ENCODE peak calls at places on chromosomes 4 and X, in nine cellular contexts. C, U, G, Y, B, V, F, Z and S are unnamed samples.

GRCh38 chr4:154622598-154622997 is 10.1 kb upstream of the FGG start:
- DNase-seq in F (peak; percentile 82), U (no peak), Y (no peak), C (peak; percentile 55), B (no peak), Z (peak; percentile 76), V (peak; percentile 64), G (peak; percentile 36), S (peak; percentile 14)

GRCh38 chr4:121551271-121551670 is 145.5 kb downstream of the ANXA5 start:
- DNase-seq in C (no peak), F (no peak), Y (no peak), Z (no peak), U (no peak), V (peak; percentile 10), B (no peak), G (peak; percentile 55), S (no peak)

GRCh38 chr4:137892134-137892533 is 350.0 kb downstream of the SLC7A11 start:
- DNase-seq in B (no peak), U (no peak), Z (peak; percentile 55), C (no peak), G (peak; percentile 65), V (peak; percentile 63), Y (no peak), F (no peak), S (no peak)

GRCh38 chr4:110508827-110509446 is 33.0 kb downstream of the ENPEP start:
- DNase-seq in Y (no peak), Z (peak; percentile 48), G (peak; percentile 8), B (no peak), C (no peak), F (peak; percentile 61), V (peak; percentile 72), U (no peak), S (no peak)

GRCh38 chr4:93066746-93067145 is 761.8 kb upstream of the ATOH1 start:
- DNase-seq in G (peak; percentile 32), Z (peak; percentile 32), C (no peak), V (no peak), U (no peak), F (no peak), B (no peak), Y (no peak), S (no peak)

GRCh38 chrX:129647588-129648410 is 7.0 kb downstream of the APLN start:
- DNase-seq in V (no peak), Y (no peak), B (peak; percentile 16), C (no peak), Z (no peak), F (no peak), U (no peak), G (no peak), S (no peak)

GRCh38 chrX:20420058-20420457 is 153.3 kb upstream of the RPS6KA3 start:
- DNase-seq in Y (no peak), C (no peak), B (no peak), Z (no peak), G (no peak), U (no peak), F (no peak), V (no peak), S (no peak)

GRCh38 chr4:57190651-57191481 is 80.7 kb upstream of the IGFBP7 start:
- DNase-seq in C (no peak), U (no peak), Y (peak; percentile 88), V (peak; percentile 26), G (peak; percentile 11), Z (peak; percentile 57), F (peak; percentile 56), B (peak; percentile 84), S (peak; percentile 47)

GRCh38 chr4:27094785-27095184 is 234.1 kb downstream of the STIM2 start:
- DNase-seq in U (no peak), Z (peak; percentile 67), V (no peak), C (no peak), Y (peak; percentile 10), B (no peak), G (no peak), F (no peak), S (no peak)

GRCh38 chr4:26196567-26196966 is 124.2 kb upstream of the RBPJ start:
- DNase-seq in U (no peak), Y (no peak), F (no peak), B (no peak), V (no peak), G (no peak), Z (no peak), C (no peak), S (no peak)

GRCh38 chr4:54668031-54668611 is 10.4 kb downstream of the KIT start:
- DNase-seq in V (no peak), G (no peak), C (no peak), B (no peak), U (no peak), F (no peak), Z (no peak), Y (no peak), S (no peak)

GRCh38 chr4:179605196-179605595 is 2163.0 kb upstream of the AGA start:
- DNase-seq in U (no peak), F (no peak), Y (no peak), V (peak; percentile 10), B (no peak), G (no peak), C (no peak), Z (peak; percentile 9), S (no peak)
- H2AFZ ChIP-seq in U (no peak overlapping the region), F (no peak overlapping the region), Y (no peak overlapping the region), V (no peak overlapping the region), B (no peak overlapping the region), G (no peak overlapping the region), C (no peak overlapping the region), Z (no peak overlapping the region), S (peak overlapping the region; percentile 59)

GRCh38 chr4:139764686-139765085 is 99.1 kb downstream of the MGST2 start:
- DNase-seq in F (no peak), Y (no peak), V (no peak), C (no peak), U (no peak), G (no peak), B (no peak), Z (no peak), S (no peak)

GRCh38 chr4:139764192-139764591 is 98.6 kb downstream of the MGST2 start:
- DNase-seq in B (no peak), G (no peak), U (no peak), Y (no peak), Z (no peak), F (no peak), V (no peak), C (no peak), S (no peak)

GRCh38 chr4:139762715-139763114 is 97.1 kb downstream of the MGST2 start:
- DNase-seq in F (no peak), Z (no peak), B (no peak), C (no peak), V (no peak), G (no peak), U (no peak), Y (no peak), S (no peak)

GRCh38 chr4:139763205-139763604 is 97.6 kb downstream of the MGST2 start:
- DNase-seq in G (no peak), F (no peak), C (no peak), U (no peak), V (no peak), Y (no peak), B (no peak), Z (no peak), S (no peak)

GRCh38 chr4:139763668-139764067 is 98.0 kb downstream of the MGST2 start:
- DNase-seq in F (peak; percentile 32), V (no peak), Y (no peak), B (no peak), G (no peak), C (no peak), U (no peak), Z (no peak), S (no peak)
- H2AFZ ChIP-seq in F (no peak overlapping the region), V (no peak overlapping the region), Y (no peak overlapping the region), B (no peak overlapping the region), G (no peak overlapping the region), C (no peak overlapping the region), U (no peak overlapping the region), Z (no peak overlapping the region), S (no peak overlapping the region)

GRCh38 chrX:681989-682388 is 51.4 kb downstream of the SHOX start:
- DNase-seq in Z (no peak), U (no peak), Y (no peak), F (no peak), V (no peak), C (no peak), B (no peak), G (no peak), S (no peak)

GRCh38 chrX:682892-683291 is 52.3 kb downstream of the SHOX start:
- DNase-seq in U (no peak), F (no peak), V (no peak), C (no peak), Y (no peak), B (no peak), Z (no peak), G (no peak), S (no peak)

GRCh38 chrX:685120-686032 is 54.8 kb downstream of the SHOX start:
- DNase-seq in Z (no peak), V (no peak), F (no peak), U (no peak), G (no peak), B (no peak), C (no peak), Y (no peak), S (no peak)

GRCh38 chrX:680062-680461 is 49.5 kb downstream of the SHOX start:
- DNase-seq in C (no peak), Z (no peak), U (no peak), F (no peak), Y (no peak), V (no peak), G (no peak), B (no peak), S (no peak)

DNA sequence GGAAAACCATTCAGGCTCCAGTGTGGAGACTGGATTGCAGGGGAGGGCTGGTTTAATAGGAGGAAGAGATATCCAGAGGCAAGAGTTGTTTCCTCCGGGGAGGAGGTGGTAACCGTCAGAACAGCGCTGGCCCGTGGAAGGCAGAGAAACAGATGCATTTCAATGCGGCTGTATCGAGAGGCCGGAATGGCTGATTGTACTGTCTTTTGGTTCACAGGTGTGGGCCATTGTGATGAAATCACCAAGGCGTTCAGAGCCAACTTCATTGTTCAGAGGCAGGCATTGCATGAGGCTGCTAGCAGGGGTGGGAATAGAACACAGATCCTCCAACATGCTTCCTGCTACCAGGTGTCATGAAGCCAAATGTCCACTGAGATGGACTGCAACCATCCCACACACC is 53.0 kb downstream of the SHOX start:
- DNase-seq in F (no peak), C (no peak), U (no peak), Y (no peak), V (no peak), G (no peak), Z (no peak), B (peak; percentile 39), S (no peak)
- H2AFZ ChIP-seq in F (no peak overlapping the region), C (no peak overlapping the region), U (no peak overlapping the region), Y (no peak overlapping the region), V (no peak overlapping the region), G (no peak overlapping the region), Z (no peak overlapping the region), B (no peak overlapping the region), S (no peak overlapping the region)

DNA sequence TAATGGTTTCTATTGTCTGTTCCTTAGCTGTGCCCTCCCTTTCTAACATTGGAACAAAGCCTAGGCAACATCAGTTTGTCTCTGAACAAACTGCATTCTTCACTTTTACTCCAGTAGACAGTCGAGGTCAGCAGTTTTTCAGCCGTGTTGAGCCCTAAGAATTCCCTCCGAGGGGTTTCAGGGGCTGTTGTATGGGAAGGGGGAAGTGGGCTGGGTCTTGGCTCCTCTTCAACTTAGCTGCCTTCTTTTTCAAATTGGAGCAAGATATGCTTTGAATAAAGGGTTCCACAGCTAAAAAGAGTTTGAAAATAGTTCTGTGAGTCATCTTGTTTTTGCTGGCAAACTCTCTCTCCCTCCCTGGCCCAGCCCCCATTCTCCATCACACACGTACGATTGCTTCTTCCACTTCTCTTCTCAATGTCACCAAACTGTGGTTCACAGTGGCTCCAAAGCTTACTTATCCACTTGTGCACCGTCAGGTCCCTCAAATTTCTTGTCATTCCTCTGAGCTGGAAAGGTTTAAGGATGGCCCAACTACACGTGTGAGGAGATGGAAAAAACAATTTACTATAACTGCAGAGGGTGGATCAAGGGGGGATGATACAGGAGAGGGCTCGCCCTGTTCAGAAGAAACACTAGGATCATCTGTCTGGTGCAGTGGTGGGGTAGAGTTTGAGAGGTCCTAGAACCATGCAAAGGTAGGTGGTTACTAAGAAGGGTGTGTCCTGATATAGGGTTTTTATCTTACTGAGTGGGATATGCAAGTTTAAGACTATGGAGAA is 9.2 kb upstream of the MAML3 start:
- DNase-seq in C (no peak), B (no peak), V (peak; percentile 70), Y (no peak), U (no peak), G (peak; percentile 29), Z (no peak), F (no peak), S (no peak)
- H2AFZ ChIP-seq in C (no peak overlapping the region), B (no peak overlapping the region), V (peak overlapping the region; percentile 86), Y (no peak overlapping the region), U (no peak overlapping the region), G (peak overlapping the region; percentile 72), Z (no peak overlapping the region), F (peak overlapping the region; percentile 14), S (peak overlapping the region; percentile 79)